ENCODE peak calls at places on chromosomes 16 and 17, in four cellular contexts. X is breast epithelium, Y is stomach, F is IMR-90. A is an unnamed sample.
A peak's percentile ranks its signal among the peaks of the same experiment; 100 is the strongest.

GRCh38 chr16:28532940-28533647 is 5.7 kb downstream of the NUPR1 start:
- DNase-seq in Y (no peak), F (no peak), X (no peak), A (no peak)

GRCh38 chr17:298791-299450 is 53.7 kb downstream of the RPH3AL start:
- DNase-seq in X (peak; percentile 49), Y (no peak), F (no peak), A (peak; percentile 27)

GRCh38 chr17:15649861-15650391 is 30.4 kb upstream of the FBXW10B start:
- DNase-seq in X (peak; percentile 49), F (peak; percentile 55), Y (peak; percentile 78), A (peak; percentile 80)

GRCh38 chr16:11224096-11224893 is 31.7 kb downstream of the SOCS1 start:
- DNase-seq in X (peak; percentile 61), Y (peak; percentile 71), F (no peak), A (peak; percentile 86)

GRCh38 chr17:50117202-50118040 is 12.5 kb downstream of the SAMD14 start:
- DNase-seq in F (peak; percentile 35), X (no peak), Y (peak; percentile 74), A (peak; percentile 68)

GRCh38 chr17:4744999-4745969 is 5.6 kb upstream of the CXCL16 start:
- DNase-seq in Y (no peak), X (no peak), F (no peak), A (no peak)

GRCh38 chr16:2774161-2774891 is 2.8 kb downstream of the ELOB start:
- DNase-seq in Y (no peak), F (no peak), X (no peak), A (no peak)

GRCh38 chr17:31585280-31585630 is 193.8 kb downstream of the RAB11FIP4 start:
- DNase-seq in F (no peak), X (no peak), Y (no peak), A (no peak)

GRCh38 chr16:89412811-89413210 is 77.5 kb downstream of the ANKRD11 start:
- DNase-seq in X (no peak), Y (no peak), F (no peak), A (no peak)

GRCh38 chr16:17832738-17833137 is 362.0 kb upstream of the XYLT1 start:
- DNase-seq in Y (no peak), X (no peak), F (no peak), A (no peak)

GRCh38 chr17:12242390-12242954 is 221.8 kb downstream of the MAP2K4 start:
- DNase-seq in F (peak; percentile 48), X (no peak), Y (no peak), A (no peak)

DNA sequence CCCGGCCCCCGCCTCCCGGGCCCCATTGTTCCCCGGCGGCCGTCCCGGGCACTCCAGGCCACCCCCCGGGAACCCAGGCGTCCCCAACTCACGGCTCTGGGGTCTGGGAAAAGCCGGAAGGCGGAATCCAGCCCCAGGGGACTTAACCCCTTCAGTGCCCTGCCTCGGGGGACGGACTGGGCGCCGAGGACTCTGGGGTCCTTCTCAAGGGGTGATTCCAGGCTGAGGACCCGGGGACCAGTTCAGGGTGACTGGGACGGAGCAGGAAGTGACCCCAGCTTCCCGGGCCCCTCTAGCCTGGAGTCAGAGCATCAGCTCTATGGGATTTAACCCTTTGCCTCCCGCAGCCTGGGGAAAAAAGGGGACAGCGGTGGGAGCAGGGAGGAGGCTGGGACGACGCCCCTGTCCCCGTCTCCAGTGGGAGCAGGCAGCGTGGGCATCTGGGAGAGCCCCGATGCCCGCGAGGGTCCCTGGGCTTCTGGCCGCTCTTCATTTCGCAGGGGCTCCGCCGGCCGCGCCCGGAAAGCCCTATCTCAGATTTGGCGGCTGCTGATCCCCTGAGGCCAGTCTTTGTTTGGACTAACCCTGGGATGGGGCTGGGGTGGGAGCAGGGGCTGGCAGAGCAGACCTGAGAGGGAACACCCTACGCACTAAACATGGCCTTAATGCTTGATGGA is at the start of gene ZNF629:
- DNase-seq in Y (peak; percentile 71), X (peak; percentile 54), F (peak; percentile 57), A (peak; percentile 73)
- TF ChIP-seq POLR2A in Y (no peak), X (no peak), F (peak; percentile 22), A (no peak)

DNA sequence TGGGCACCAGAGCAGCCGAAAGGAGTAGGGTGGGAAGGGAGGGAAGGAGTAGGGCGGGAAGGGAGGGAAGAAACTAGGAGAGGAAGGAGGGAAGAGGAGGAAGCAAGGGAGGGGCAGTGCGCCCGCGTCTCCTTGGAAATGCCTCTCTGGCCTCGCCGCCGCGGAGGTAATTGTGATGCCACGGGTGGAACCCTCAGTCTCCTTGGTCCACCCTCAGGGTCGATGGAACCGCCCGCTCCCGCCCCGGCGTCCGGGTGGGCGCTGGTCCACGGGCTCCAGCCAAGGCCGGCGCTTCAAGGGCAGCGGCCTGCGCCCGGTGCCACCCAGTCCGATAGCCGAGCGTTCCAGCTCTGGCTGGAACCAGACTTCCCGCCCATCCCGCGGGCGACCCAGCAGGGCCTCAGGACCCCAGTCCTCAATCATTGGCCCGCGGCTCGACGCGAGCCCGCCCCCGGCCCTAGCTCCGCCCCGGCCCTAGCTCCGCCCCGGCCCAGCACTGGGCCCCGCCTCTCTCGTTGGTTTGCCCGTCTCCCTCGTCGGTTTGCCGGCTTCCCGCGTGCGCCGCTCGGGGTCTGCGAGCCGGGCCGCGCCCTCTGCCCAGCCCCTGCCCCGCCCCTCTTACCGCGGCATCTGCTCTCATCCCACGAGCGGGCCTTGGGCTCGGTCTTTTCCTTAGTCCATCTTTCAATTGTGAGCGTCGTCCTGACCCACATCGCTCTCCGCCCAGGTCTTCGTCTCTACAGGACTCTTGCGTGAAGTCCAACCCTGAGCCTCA is 553 bp downstream of the PROCA1 start:
- DNase-seq in F (peak; percentile 85), X (peak; percentile 68), Y (peak; percentile 93), A (peak; percentile 93)
- TF ChIP-seq POLR2A in F (peak; percentile 84), X (no peak), Y (no peak), A (peak; percentile 88)

GRCh38 chr17:77853208-77853977 is 105.1 kb upstream of the TNRC6C start:
- DNase-seq in Y (no peak), F (no peak), X (no peak), A (no peak)
- TF ChIP-seq POLR2A in Y (no peak), F (no peak), X (no peak), A (no peak)

GRCh38 chr16:398551-399277 is 1.7 kb downstream of the NME4 start:
- DNase-seq in F (no peak), Y (no peak), X (no peak), A (no peak)

GRCh38 chr16:399278-400019 is 2.2 kb upstream of the DECR2 start:
- DNase-seq in F (no peak), X (no peak), Y (no peak), A (no peak)

GRCh38 chr16:397135-397661 is at the start of gene NME4:
- DNase-seq in Y (no peak), F (no peak), X (no peak), A (peak; percentile 40)

GRCh38 chr16:396605-397004 is 394 bp upstream of the NME4 start:
- DNase-seq in F (peak; percentile 41), X (no peak), Y (no peak), A (peak; percentile 39)

DNA sequence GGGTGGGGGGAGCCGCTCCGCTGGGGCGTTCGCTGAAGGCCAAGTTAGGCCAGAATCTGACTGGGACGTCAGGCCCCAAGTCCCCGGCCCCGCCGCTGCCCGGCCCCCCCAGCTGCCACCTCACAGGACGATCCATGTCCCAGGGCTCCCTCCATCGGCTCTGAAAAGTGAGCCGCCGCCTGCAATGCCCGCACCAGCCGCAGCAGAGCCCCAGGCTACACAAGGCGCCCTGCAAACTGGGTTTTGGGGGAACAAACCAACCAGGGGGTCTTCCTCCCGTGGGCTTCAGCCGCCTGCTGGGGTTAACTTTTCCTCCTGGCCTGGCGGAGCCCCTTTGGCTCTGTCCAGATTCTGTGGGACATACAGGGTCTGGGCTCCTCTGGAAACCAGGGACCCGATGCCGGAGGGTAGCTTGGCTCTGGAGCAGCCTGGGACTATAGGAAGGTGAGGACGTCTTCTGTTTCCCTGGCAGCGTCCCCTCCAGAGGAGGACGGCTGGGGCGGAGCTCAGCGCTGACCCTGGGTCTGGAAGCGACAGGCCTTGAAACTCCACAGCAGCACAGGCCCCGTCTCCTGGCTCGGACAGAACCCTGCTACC is 835 bp downstream of the NME4 start:
- DNase-seq in X (peak; percentile 66), Y (peak; percentile 82), F (peak; percentile 61), A (peak; percentile 81)
- TF ChIP-seq POLR2A in X (no peak), Y (no peak), F (no peak), A (no peak)

GRCh38 chr17:82152556-82153294 is 54.7 kb upstream of the FASN start:
- DNase-seq in Y (peak; percentile 91), F (no peak), X (peak; percentile 76), A (peak; percentile 44)
- TF ChIP-seq POLR2A in Y (no peak), F (no peak), X (no peak), A (no peak)

DNA sequence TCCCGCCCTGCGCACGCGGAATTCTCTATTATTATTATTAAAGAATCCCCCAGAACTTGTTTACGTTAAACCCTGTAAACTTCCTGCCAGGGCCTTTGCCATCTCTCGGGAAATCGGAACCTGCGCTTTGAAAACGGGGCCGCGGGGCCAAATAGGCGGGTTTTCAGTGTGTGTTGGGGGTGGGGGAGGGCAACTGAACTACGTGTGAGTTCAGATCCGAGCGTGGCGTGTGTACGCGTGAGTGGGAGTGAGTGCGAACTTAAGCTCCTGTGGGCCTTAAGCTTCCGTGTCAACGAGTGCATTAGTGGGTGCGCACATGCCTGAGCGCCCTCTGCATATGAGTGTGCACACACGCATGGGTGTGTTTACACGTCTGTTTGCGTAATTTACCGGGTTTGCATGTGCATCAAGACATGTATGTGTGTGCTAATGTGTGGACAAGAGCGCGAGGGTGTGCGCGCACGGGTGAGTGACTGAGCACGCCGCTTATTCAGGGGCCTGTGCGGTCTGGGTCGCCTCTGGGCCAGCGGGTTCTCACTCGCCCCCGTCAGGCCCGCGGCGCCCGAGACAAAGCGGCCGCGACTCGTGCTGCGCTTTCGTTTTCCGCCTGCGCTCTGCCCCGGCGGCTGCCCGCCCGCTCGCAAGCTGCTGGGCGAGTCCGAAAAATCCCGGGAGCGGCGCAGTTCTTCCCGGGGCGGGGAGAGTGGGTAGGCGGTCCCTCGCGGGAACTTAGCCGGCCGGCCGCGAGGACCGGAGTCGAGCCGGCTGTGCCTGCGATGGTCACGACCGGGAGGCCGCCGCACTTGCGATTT is 1.2 kb upstream of the FOXF1 start:
- DNase-seq in F (peak; percentile 89), Y (no peak), X (no peak), A (peak; percentile 46)
- TF ChIP-seq POLR2A in F (peak; percentile 92), Y (no peak), X (no peak), A (peak; percentile 47)